ENCODE peak calls at places on chromosome 10, in seven cellular contexts. S, B, I, E, M, Y and X are unnamed samples.

GRCh38 chr10:30358206-30358605 is 9.1 kb upstream of the MTPAP start:
- DNase-seq in M (no peak), B (no peak), Y (no peak), I (no peak), S (no peak), E (no peak), X (no peak)

GRCh38 chr10:34737772-34738169 is 77.3 kb downstream of the PARD3 start:
- DNase-seq in Y (no peak), E (no peak), S (no peak), I (no peak), B (no peak), M (no peak), X (no peak)

GRCh38 chr10:91683976-91684375 is 51.1 kb upstream of the PPP1R3C start:
- DNase-seq in S (no peak), E (no peak), M (no peak), B (no peak), I (no peak), Y (no peak), X (no peak)

GRCh38 chr10:23417254-23417653 is 21.6 kb upstream of the OTUD1 start:
- DNase-seq in I (no peak), S (no peak), Y (no peak), B (no peak), M (no peak), E (no peak), X (no peak)

GRCh38 chr10:100327007-100327700 is 2.9 kb downstream of the PKD2L1 start:
- DNase-seq in S (peak; percentile 55), B (peak; percentile 23), I (peak; percentile 21), M (no peak), E (no peak), Y (peak; percentile 79), X (no peak)

GRCh38 chr10:110843031-110843430 is 28.7 kb upstream of the PDCD4 start:
- DNase-seq in B (peak; percentile 61), S (no peak), Y (peak; percentile 98), I (no peak), E (no peak), M (no peak), X (no peak)

GRCh38 chr10:58531084-58531695 is 18.5 kb downstream of the BICC1 start:
- DNase-seq in E (no peak), I (peak; percentile 10), B (peak; percentile 61), Y (peak; percentile 54), S (peak; percentile 26), M (no peak), X (no peak)

GRCh38 chr10:129870926-129871660 is 93.0 kb downstream of the EBF3 start:
- DNase-seq in S (no peak), B (no peak), Y (no peak), I (no peak), E (no peak), M (no peak), X (no peak)

GRCh38 chr10:78433722-78434535 is 400.3 kb downstream of the RPS24 start:
- DNase-seq in Y (peak; percentile 33), E (no peak), B (no peak), S (no peak), I (no peak), M (no peak), X (peak; percentile 12)

DNA sequence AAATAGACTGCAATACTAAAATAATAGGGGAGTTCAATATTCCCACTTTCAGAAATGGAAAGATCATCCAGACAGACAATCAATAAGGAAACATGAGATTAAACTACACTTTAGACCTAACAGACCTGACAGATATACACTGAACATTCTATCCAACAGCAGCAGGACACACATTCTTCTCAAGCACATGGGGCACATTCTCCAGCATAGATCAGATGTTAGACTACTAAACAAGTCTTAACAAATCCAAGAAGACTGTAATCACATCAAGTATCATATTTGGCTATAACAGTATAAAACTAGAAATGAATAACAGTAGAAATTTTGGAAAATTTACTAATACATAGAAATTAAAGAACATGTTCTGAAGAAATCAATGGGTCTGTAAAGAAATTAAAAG is 458.9 kb upstream of the ANKRD30A start:
- DNase-seq in Y (no peak), M (no peak), I (no peak), S (no peak), B (no peak), E (no peak), X (no peak)
- TF ChIP-seq CTCF in Y (no peak), M (no peak), I (no peak), S (no peak), B (no peak), E (no peak), X (no peak)

GRCh38 chr10:511849-512191 is 177.6 kb downstream of the DIP2C start:
- DNase-seq in S (no peak), M (no peak), Y (peak; percentile 53), E (no peak), I (no peak), B (no peak), X (no peak)

GRCh38 chr10:515674-516073 is 173.8 kb downstream of the DIP2C start:
- DNase-seq in I (no peak), B (no peak), S (no peak), M (no peak), Y (peak; percentile 91), E (no peak), X (no peak)

GRCh38 chr10:513393-513792 is 176.1 kb downstream of the DIP2C start:
- DNase-seq in I (no peak), B (peak; percentile 52), E (no peak), Y (peak; percentile 65), M (no peak), S (no peak), X (no peak)

GRCh38 chr10:516766-517165 is 172.7 kb downstream of the DIP2C start:
- DNase-seq in B (no peak), I (no peak), S (no peak), E (no peak), Y (no peak), M (no peak), X (no peak)

GRCh38 chr10:514137-514671 is 175.3 kb downstream of the DIP2C start:
- DNase-seq in Y (peak; percentile 89), E (no peak), B (no peak), M (peak; percentile 29), S (peak; percentile 48), I (no peak), X (no peak)
- H3K4me1 ChIP-seq in Y (peaks cover 81% of the 10 kb centered on the region), E (peaks cover 48% of the 10 kb centered on the region), B (peaks cover 21% of the 10 kb centered on the region), M (peaks cover 52% of the 10 kb centered on the region), S (peaks cover 37% of the 10 kb centered on the region), I (peaks cover 46% of the 10 kb centered on the region), X (peaks cover 13% of the 10 kb centered on the region)

GRCh38 chr10:26156019-26156418 is 60.6 kb upstream of the GAD2 start:
- DNase-seq in I (no peak), Y (peak; percentile 85), E (no peak), M (no peak), S (no peak), B (no peak), X (no peak)
- H3K4me3 ChIP-seq in I (no peak overlapping the region), Y (peak overlapping the region; percentile 46), E (no peak overlapping the region), M (no peak overlapping the region), S (no peak overlapping the region), B (no peak overlapping the region), X (no peak overlapping the region)

GRCh38 chr10:102121739-102122372 is 1.7 kb upstream of the LDB1 start:
- DNase-seq in B (peak; percentile 45), Y (no peak), E (no peak), I (no peak), M (no peak), S (peak; percentile 50), X (peak; percentile 76)
- TF ChIP-seq CTCF in B (no peak), Y (no peak), E (peak; percentile 47), I (no peak), M (peak; percentile 37), S (peak; percentile 14), X (no peak)